ENCODE peak calls at places on chromosomes 5 and 9, in seven cellular contexts. D is SK-N-SH, Q is GM23338, B is GM06990, N is heart left ventricle, M is transverse colon, R is sigmoid colon. X is an unnamed sample.

GRCh38 chr5:113354056-113354455 is 80.7 kb downstream of the TSSK1B start:
- DNase-seq in D (peak; percentile 31), Q (no peak), B (no peak), N (no peak), M (no peak), R (no peak), X (no peak)

GRCh38 chr5:99122976-99123375 is 194.2 kb upstream of the CHD1 start:
- DNase-seq in D (no peak), Q (no peak), B (no peak), N (no peak), M (no peak), R (no peak), X (no peak)

GRCh38 chr5:131541071-131541470 is 94.0 kb downstream of the RAPGEF6 start:
- DNase-seq in D (no peak), Q (no peak), B (no peak), N (no peak), M (no peak), R (no peak), X (no peak)

GRCh38 chr9:137318976-137319375 is 16.9 kb upstream of the NRARP start:
- DNase-seq in D (peak; percentile 62), Q (peak; percentile 62), B (no peak), N (peak; percentile 84), M (no peak), R (peak; percentile 61), X (peak; percentile 61)

GRCh38 chr5:175290379-175290778 is 153.6 kb downstream of the DRD1 start:
- DNase-seq in D (no peak), Q (no peak), B (no peak), N (no peak), M (no peak), R (no peak), X (no peak)

GRCh38 chr5:108642170-108642906 is 105.4 kb upstream of the FER start:
- DNase-seq in D (peak; percentile 68), Q (peak; percentile 84), B (peak; percentile 43), N (peak; percentile 58), M (peak; percentile 58), R (no peak), X (peak; percentile 26)

GRCh38 chr5:98933446-98934072 is 4.8 kb upstream of the CHD1 start:
- DNase-seq in D (no peak), Q (no peak), B (peak; percentile 45), N (no peak), M (no peak), R (no peak), X (peak; percentile 30)

GRCh38 chr5:87551807-87552377 is 139.2 kb upstream of the CCNH start:
- DNase-seq in D (peak; percentile 14), Q (no peak), B (no peak), N (no peak), M (no peak), R (peak; percentile 72), X (peak; percentile 8)

GRCh38 chr5:66861402-66861801 is 265.2 kb downstream of the MAST4 start:
- DNase-seq in D (no peak), Q (no peak), B (no peak), N (no peak), M (no peak), R (no peak), X (no peak)
- TF ChIP-seq CTCF in D (no peak), Q (peak; percentile 12), B (no peak), N (no peak), M (no peak), R (no peak), X (no peak)

GRCh38 chr9:93958875-93959682 is 3.9 kb upstream of the BARX1 start:
- DNase-seq in D (peak; percentile 65), Q (peak; percentile 71), B (no peak), N (no peak), M (no peak), R (peak; percentile 64), X (no peak)
- H3K4me3 ChIP-seq in D (peak overlapping the region; percentile 6), Q (peak overlapping the region; percentile 61), B (peak overlapping the region; percentile 11), N (peak overlapping the region; percentile 34), M (peak overlapping the region; percentile 1), R (no peak overlapping the region), X (no peak overlapping the region)

GRCh38 chr5:4698596-4698995 is 441.5 kb upstream of the ADAMTS16 start:
- DNase-seq in D (no peak), Q (no peak), B (no peak), N (no peak), M (no peak), R (no peak), X (no peak)

GRCh38 chr5:4700886-4701285 is 439.2 kb upstream of the ADAMTS16 start:
- DNase-seq in D (no peak), Q (no peak), B (no peak), N (no peak), M (no peak), R (no peak), X (no peak)

GRCh38 chr5:4699592-4699991 is 440.5 kb upstream of the ADAMTS16 start:
- DNase-seq in D (no peak), Q (no peak), B (no peak), N (no peak), M (no peak), R (no peak), X (no peak)

DNA sequence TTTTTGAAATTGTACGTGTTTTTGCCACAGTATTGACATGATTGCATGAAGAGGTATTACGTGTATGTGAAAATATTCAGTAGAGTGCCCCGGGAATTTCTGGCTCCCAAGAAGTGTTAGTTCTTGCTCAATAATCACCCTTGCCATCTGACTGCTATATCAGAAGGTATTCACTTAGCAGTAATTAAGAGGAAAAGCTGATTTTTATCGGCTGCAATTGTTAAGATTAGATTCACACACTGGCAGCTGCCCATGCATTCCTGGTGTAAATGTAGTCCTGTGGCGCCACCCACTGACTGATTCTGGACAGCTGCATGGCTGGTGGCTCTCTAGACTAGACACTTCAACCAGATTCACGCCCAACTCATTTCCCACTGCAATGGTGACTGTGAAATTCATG is 440.0 kb upstream of the ADAMTS16 start:
- DNase-seq in D (peak; percentile 8), Q (peak; percentile 84), B (no peak), N (peak; percentile 63), M (no peak), R (no peak), X (no peak)
- TF ChIP-seq CTCF in D (peak; percentile 88), Q (peak; percentile 92), B (peak; percentile 10), N (peak; percentile 50), M (no peak), R (no peak), X (no peak)

GRCh38 chr9:136242248-136242647 is 3.4 kb downstream of the QSOX2 start:
- DNase-seq in D (no peak), Q (no peak), B (no peak), N (no peak), M (no peak), R (no peak), X (no peak)

GRCh38 chr9:136244116-136244775 is 1.4 kb downstream of the QSOX2 start:
- DNase-seq in D (no peak), Q (no peak), B (peak; percentile 42), N (no peak), M (no peak), R (no peak), X (no peak)

GRCh38 chr9:136244776-136245193 is 827 bp downstream of the QSOX2 start:
- DNase-seq in D (no peak), Q (no peak), B (no peak), N (no peak), M (no peak), R (no peak), X (no peak)

GRCh38 chr9:136242908-136243525 is 2.6 kb downstream of the QSOX2 start:
- DNase-seq in D (no peak), Q (peak; percentile 38), B (no peak), N (no peak), M (no peak), R (no peak), X (no peak)

GRCh38 chr9:136243631-136244030 is 2.0 kb downstream of the QSOX2 start:
- DNase-seq in D (no peak), Q (no peak), B (no peak), N (no peak), M (no peak), R (no peak), X (no peak)
- H3K4me3 ChIP-seq in D (no peak overlapping the region), Q (peak overlapping the region; percentile 84), B (peak overlapping the region; percentile 93), N (no peak overlapping the region), M (no peak overlapping the region), R (no peak overlapping the region), X (no peak overlapping the region)

DNA sequence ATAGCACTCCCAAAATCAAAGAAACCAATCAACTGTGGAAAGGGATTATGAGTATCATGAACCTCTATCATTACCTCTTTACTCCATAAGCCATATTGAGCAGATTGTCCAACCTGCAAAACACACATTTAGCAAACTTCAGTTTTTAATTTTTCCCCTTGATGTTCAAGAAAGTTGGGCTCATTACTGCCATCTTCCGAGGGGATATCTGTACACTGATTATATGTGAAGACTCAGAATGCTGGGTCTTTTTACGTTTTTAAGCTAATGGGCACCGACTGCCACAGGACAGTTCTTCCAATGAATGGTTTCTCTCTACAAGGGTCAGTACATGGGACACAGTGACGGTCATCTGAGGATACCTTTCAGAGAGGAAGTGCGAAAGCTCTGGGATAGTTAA is 132.7 kb downstream of the ELAVL2 start:
- DNase-seq in D (no peak), Q (no peak), B (no peak), N (no peak), M (no peak), R (no peak), X (no peak)
- TF ChIP-seq CTCF in D (no peak), Q (no peak), B (no peak), N (no peak), M (no peak), R (no peak), X (no peak)

DNA sequence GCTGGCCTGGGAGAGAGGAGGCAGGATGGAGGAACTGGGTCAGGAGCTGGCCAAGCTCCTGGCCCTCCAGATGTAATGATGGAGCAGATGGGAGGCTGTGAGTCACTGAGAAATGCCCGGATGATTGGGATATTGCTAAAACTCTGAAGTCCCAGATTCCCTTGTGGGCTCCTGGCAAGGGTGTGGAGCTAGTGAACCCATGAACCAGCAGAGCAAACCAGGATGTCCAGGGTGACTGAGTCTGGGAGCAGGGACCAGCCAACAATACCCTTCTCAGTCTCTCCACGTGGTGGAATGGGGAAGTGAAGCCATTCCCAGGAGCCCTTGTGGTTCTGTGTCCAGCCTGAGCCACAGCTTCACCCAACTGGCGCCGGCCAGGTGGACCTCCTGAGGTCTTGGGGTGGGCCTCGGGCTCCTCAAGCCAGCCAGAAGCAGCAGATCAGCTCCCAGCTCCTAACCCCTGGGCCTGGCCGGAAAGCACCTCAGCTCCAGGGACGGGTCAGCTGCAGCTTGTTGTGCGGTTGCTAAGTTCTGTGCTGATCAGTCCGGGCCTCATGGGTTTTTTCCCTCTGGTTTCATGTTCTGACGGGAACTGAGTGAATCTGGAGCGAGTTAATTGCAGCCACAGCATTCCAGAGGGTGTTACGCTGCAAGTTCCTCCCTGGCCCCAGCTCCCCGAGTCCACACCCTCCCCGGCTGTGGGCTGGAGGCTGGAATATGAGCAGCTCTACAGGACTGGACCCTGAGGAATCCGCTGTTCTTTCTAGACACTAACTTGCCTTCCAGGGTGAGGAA is 37.6 kb downstream of the DUSP1 start:
- DNase-seq in D (no peak), Q (peak; percentile 34), B (no peak), N (peak; percentile 91), M (peak; percentile 79), R (peak; percentile 96), X (peak; percentile 68)
- H3K4me3 ChIP-seq in D (no peak overlapping the region), Q (no peak overlapping the region), B (no peak overlapping the region), N (peak overlapping the region; percentile 16), M (no peak overlapping the region), R (no peak overlapping the region), X (no peak overlapping the region)

GRCh38 chr5:45639038-45639437 is 57.1 kb downstream of the HCN1 start:
- DNase-seq in D (peak; percentile 1), Q (peak; percentile 19), B (no peak), N (no peak), M (no peak), R (no peak), X (no peak)
- TF ChIP-seq CTCF in D (peak; percentile 56), Q (peak; percentile 42), B (peak; percentile 29), N (peak; percentile 28), M (no peak), R (no peak), X (no peak)

GRCh38 chr9:94140418-94140780 is 56.1 kb downstream of the PTPDC1 start:
- DNase-seq in D (no peak), Q (no peak), B (no peak), N (no peak), M (no peak), R (no peak), X (no peak)
- H3K4me3 ChIP-seq in D (peak overlapping the region; percentile 4), Q (no peak overlapping the region), B (no peak overlapping the region), N (peak overlapping the region; percentile 28), M (no peak overlapping the region), R (no peak overlapping the region), X (no peak overlapping the region)